ENCODE peak calls at places on chromosomes 13 and 19, in six cellular contexts. O is stomach, W is HFF-Myc, B is fibroblast of pulmonary artery, C is mucosa of descending colon, N is lower leg skin. I is an unnamed sample.

GRCh38 chr19:50344661-50345318 is 15.6 kb upstream of the KCNC3 start:
- DNase-seq in N (no peak), C (no peak), B (no peak), O (no peak), W (no peak), I (no peak)

GRCh38 chr19:5672708-5673459 is 7.4 kb downstream of the MICOS13 start:
- DNase-seq in C (no peak), W (no peak), N (no peak), B (no peak), O (no peak), I (no peak)

GRCh38 chr13:64471916-64472315 is 2758.2 kb downstream of the PCDH9 start:
- DNase-seq in O (no peak), N (no peak), W (peak), C (no peak), B (peak), I (no peak)

GRCh38 chr19:33524024-33524664 is 2.6 kb upstream of the PEPD start:
- DNase-seq in B (no peak), O (no peak), N (no peak), W (no peak), C (no peak), I (no peak)

GRCh38 chr19:10625003-10625761 is at the start of gene SLC44A2:
- DNase-seq in C (peak), O (peak), W (no peak), N (peak), B (peak), I (no peak)

GRCh38 chr19:7622933-7623685 is 6.2 kb downstream of the XAB2 start:
- DNase-seq in B (no peak), W (no peak), O (no peak), C (no peak), N (no peak), I (no peak)

GRCh38 chr19:16076958-16077611 is 790 bp downstream of the TPM4 start:
- DNase-seq in B (no peak), N (peak), W (no peak), O (peak), C (peak), I (no peak)

GRCh38 chr13:91722267-91722884 is 324.0 kb downstream of the GPC5 start:
- DNase-seq in W (no peak), B (peak), N (no peak), O (no peak), C (peak), I (peak)

GRCh38 chr13:103188688-103189326 is 122.6 kb upstream of the SLC10A2 start:
- DNase-seq in O (no peak), W (no peak), B (peak), C (no peak), N (no peak), I (peak)

GRCh38 chr19:11421607-11422098 is 2.5 kb upstream of the RGL3 start:
- DNase-seq in W (no peak), O (peak), B (no peak), C (peak), N (no peak), I (peak)

GRCh38 chr19:39937094-39937493 is 2.7 kb upstream of the FCGBP start:
- DNase-seq in W (no peak), N (no peak), O (no peak), C (peak), B (no peak), I (no peak)

GRCh38 chr19:50434525-50434924 is 1.8 kb downstream of the MYBPC2 start:
- DNase-seq in O (no peak), C (no peak), W (no peak), B (no peak), N (no peak), I (no peak)

GRCh38 chr13:74067818-74068217 is 66.4 kb downstream of the KLF12 start:
- DNase-seq in W (no peak), N (no peak), B (no peak), O (no peak), C (no peak), I (peak)

GRCh38 chr19:33134571-33135041 is 2.7 kb downstream of the WDR88 start:
- DNase-seq in O (no peak), B (no peak), W (no peak), C (peak), N (no peak), I (peak)

GRCh38 chr19:12774588-12775555 is at the start of gene HOOK2:
- DNase-seq in W (no peak), N (peak), C (peak), B (no peak), O (peak), I (no peak)

GRCh38 chr13:97308735-97309429 is 86.7 kb downstream of the MBNL2 start:
- DNase-seq in O (no peak), B (no peak), W (no peak), C (no peak), N (no peak), I (no peak)

GRCh38 chr13:38417727-38418126 is 68.1 kb downstream of the UFM1 start:
- DNase-seq in W (peak), C (peak), O (no peak), N (no peak), B (peak), I (peak)

GRCh38 chr13:92843549-92843948 is 383.1 kb upstream of the GPC6 start:
- DNase-seq in O (no peak), C (no peak), W (peak), N (no peak), B (peak), I (peak)

GRCh38 chr19:12400618-12401502 is at the start of gene ZNF799:
- DNase-seq in O (peak), N (peak), B (peak), W (peak), C (peak), I (peak)

GRCh38 chr13:63636231-63636993 is 2220.8 kb upstream of the PCDH20 start:
- DNase-seq in W (no peak), B (peak), O (no peak), C (no peak), N (no peak), I (peak)

GRCh38 chr13:37446503-37446902 is 152.1 kb downstream of the POSTN start:
- DNase-seq in W (no peak), O (no peak), N (peak), B (peak), C (no peak), I (no peak)

GRCh38 chr19:10420444-10421239 is at the start of gene PDE4A:
- DNase-seq in O (no peak), W (no peak), C (no peak), B (peak), N (peak), I (peak)

GRCh38 chr19:56089344-56089743 is 31.8 kb downstream of the ZNF787 start:
- DNase-seq in N (no peak), O (no peak), C (no peak), W (no peak), B (no peak), I (no peak)

GRCh38 chr19:17841810-17842662 is 5.7 kb downstream of the JAK3 start:
- DNase-seq in C (peak), O (peak), B (peak), N (no peak), W (no peak), I (no peak)

GRCh38 chr19:4803736-4804695 is 12.5 kb downstream of the FEM1A start:
- DNase-seq in W (no peak), B (peak), N (no peak), C (peak), O (peak), I (peak)

GRCh38 chr19:49580264-49581006 is at the start of gene NOSIP:
- DNase-seq in C (peak), N (peak), O (peak), W (peak), B (peak), I (peak)

GRCh38 chr19:48381178-48381950 is 10.0 kb downstream of the KDELR1 start:
- DNase-seq in O (no peak), B (no peak), N (no peak), W (no peak), C (no peak), I (no peak)
- H3K4me3 ChIP-seq in O (no peak), B (no peak), N (no peak), W (no peak), C (no peak), I (no peak)

DNA sequence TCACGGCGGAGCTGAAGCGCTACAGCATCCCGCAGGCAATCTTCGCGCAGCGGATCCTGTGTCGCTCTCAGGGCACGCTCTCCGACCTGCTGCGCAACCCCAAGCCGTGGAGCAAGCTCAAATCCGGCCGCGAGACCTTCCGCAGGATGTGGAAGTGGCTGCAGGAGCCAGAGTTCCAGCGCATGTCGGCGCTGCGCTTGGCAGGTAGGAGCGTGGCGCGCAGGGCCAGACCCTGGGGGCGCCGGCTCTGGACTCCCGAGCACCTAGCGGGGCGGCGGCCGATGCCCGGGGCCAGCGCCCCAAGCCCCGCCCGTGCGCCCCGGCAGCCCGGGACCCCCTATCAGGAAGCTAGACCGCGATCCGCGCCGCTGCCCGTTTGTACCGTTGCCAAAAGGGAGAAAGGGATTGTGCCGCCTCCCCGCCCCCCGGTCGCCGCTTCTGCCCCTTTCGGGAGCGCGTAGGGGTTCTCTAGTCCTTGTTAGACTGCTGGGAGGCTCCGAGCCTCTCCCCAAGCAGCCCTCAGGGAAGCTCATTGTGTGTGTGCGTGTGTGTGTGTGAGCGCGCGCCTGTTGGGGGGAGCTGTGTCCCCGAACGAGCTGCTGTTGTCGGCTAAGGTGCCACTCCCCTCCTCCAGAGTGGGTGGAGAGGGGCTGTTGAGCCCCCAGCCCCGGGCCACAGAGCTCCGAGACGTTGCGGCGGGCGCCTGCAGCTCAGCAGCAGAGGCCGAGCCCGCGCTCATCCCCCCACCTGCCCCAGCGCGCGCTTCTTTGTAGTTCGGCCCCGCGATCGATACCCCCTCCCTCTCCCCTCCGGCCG is 1.6 kb downstream of the ONECUT3 start:
- DNase-seq in N (no peak), W (no peak), B (no peak), O (no peak), C (no peak), I (no peak)
- H3K4me3 ChIP-seq in N (no peak), W (no peak), B (no peak), O (no peak), C (no peak), I (no peak)

GRCh38 chr13:30800107-30800506 is 64.8 kb downstream of the ALOX5AP start:
- DNase-seq in C (no peak), B (no peak), W (no peak), N (no peak), O (no peak), I (no peak)

GRCh38 chr13:30796833-30797601 is 61.7 kb downstream of the ALOX5AP start:
- DNase-seq in C (no peak), W (no peak), O (no peak), B (peak), N (peak), I (no peak)

GRCh38 chr13:30798776-30799625 is 63.7 kb downstream of the ALOX5AP start:
- DNase-seq in W (no peak), N (peak), O (no peak), C (no peak), B (no peak), I (no peak)

GRCh38 chr13:30797847-30798246 is 62.5 kb downstream of the ALOX5AP start:
- DNase-seq in O (no peak), C (no peak), W (no peak), B (no peak), N (peak), I (no peak)

DNA sequence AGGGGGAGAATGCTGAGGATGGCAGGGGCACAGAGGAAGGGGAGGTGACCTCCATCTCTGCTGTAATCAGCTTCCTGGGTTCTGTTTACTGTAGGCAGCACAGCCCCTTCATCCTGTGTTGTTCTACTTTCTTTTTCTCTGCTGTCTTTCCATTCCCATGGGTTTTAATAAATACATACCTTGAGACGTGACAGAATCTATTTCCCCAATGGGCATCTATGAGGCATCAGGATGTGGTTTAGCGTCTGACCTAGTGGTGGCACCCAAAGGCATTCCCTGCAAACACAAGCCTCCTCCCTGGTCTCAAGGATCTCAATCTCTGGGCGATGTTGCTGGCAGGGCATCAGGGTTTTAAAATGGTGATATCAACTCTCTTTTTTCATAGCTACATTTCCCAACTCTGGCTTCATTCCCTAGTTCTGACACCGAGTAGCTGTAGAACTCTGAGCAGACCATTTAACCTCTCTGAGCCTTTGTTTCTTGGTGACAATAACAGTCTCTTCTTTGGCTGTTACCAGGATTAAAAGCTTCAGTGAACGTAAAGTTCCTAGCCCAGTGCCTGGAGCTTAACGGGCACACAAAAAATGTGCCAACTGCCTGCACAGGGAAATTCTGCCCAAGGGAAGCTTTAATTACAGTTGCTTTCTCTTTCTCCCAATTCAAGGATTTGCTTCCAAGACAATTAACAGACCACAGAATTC is 60.9 kb downstream of the ALOX5AP start:
- DNase-seq in N (peak), B (peak), W (no peak), C (no peak), O (no peak), I (peak)
- H3K4me3 ChIP-seq in N (no peak), B (no peak), W (no peak), C (no peak), O (peak), I (peak)

DNA sequence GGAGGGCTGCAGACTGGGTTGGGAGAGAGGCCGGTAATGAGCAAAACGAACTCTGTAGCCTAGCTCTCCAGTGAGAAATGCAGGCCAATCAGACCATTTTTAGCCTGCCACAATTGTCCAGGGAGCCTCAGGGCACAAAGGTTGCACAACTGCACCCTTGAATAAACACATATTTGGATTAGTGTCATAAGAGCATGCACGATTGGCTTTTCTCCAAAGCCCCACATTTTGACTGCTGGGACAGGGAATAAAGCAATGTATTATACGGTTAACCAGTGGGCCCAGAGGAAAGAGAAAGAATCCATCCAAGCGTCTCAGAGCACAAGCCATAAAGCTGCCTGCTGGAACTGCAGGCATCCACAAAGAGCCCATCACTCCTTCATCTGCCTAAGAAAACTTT is 729.4 kb upstream of the SGCG start:
- DNase-seq in N (no peak), B (no peak), O (no peak), W (no peak), C (no peak), I (no peak)
- H3K4me3 ChIP-seq in N (no peak), B (no peak), O (no peak), W (no peak), C (no peak), I (no peak)

DNA sequence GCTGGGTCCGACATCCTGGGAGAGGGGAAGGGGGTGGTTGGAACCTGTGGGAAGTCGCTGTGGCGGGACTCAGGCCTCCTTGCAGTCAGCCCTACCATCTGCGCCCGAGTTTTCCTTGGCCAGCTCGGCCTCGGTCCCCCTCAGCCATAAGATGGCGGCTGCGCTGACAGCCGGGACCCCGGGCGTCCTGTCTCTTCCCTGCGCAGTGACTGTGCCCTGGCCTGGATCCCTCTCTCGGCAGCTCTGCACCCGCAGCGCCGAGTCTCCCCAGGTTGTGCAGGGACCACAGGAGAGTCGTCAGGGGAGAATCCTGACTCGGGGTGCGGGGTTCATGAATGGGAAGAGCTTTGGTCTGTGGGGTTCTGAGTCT is 345 bp downstream of the ZNF257 start:
- DNase-seq in B (peak), O (no peak), C (peak), N (no peak), W (no peak), I (no peak)
- H3K4me3 ChIP-seq in B (peak), O (peak), C (no peak), N (peak), W (peak), I (no peak)

DNA sequence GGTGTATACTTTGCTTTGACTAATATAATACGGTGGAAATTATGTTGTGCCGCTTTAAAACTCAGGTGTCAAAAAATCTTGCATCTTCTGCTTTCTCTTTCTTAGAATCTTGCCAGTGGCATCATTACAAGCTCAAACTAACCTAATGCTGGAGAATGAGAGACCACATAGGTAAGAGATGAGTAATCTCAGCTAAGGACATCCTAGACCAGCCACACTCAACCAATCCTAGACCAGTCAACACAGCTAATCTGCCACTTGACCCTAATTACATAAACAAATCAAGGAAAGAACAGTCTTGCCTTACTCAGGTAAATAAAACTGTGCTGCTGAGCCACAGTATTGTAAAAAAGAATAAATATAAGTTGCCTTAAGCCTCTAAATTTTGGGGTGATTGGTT is 1323.9 kb upstream of the SPRY2 start:
- DNase-seq in C (no peak), O (no peak), B (no peak), W (no peak), N (no peak), I (no peak)
- H3K4me3 ChIP-seq in C (no peak), O (no peak), B (no peak), W (no peak), N (no peak), I (no peak)

GRCh38 chr13:33280923-33281322 is 4.6 kb downstream of the STARD13 start:
- DNase-seq in C (no peak), B (no peak), O (no peak), W (no peak), N (no peak), I (no peak)
- H3K4me3 ChIP-seq in C (no peak), B (no peak), O (no peak), W (no peak), N (no peak), I (no peak)

GRCh38 chr19:19140476-19140875 is 2.2 kb upstream of the TMEM161A start:
- DNase-seq in C (no peak), N (no peak), W (no peak), O (no peak), B (no peak), I (no peak)

GRCh38 chr19:19137556-19138109 is 645 bp downstream of the TMEM161A start:
- DNase-seq in C (no peak), O (no peak), W (no peak), B (peak), N (no peak), I (no peak)

GRCh38 chr19:19134687-19135158 is 3.6 kb downstream of the TMEM161A start:
- DNase-seq in W (no peak), O (peak), N (no peak), C (peak), B (no peak), I (no peak)

GRCh38 chr19:19139876-19140229 is 1.6 kb upstream of the TMEM161A start:
- DNase-seq in C (no peak), N (no peak), W (no peak), O (no peak), B (no peak), I (no peak)

GRCh38 chr19:19138110-19138981 is at the start of gene TMEM161A:
- DNase-seq in O (peak), N (peak), B (peak), C (peak), W (peak), I (peak)
- H3K4me3 ChIP-seq in O (peak), N (peak), B (peak), C (peak), W (peak), I (peak)